ENCODE peak calls at places on chromosomes 13 and 19, in eight cellular contexts. O, P, N, D, G, H, I and E are unnamed samples.

GRCh38 chr13:61144834-61145593 is 270.6 kb downstream of the PCDH20 start:
- DNase-seq in G (no peak), P (no peak), D (no peak), O (no peak), I (no peak), H (no peak), N (no peak), E (no peak)

GRCh38 chr13:90576067-90576466 is 771.4 kb upstream of the MIR17HG start:
- DNase-seq in O (no peak), N (no peak), G (no peak), D (no peak), P (no peak), H (no peak), I (no peak), E (no peak)

GRCh38 chr13:59861676-59862075 is 302.1 kb downstream of the DIAPH3 start:
- DNase-seq in G (no peak), O (no peak), H (no peak), I (no peak), D (no peak), N (no peak), P (no peak), E (no peak)

GRCh38 chr19:39297931-39298634 is 1.9 kb downstream of the IFNL1 start:
- DNase-seq in I (peak), N (no peak), D (no peak), H (no peak), O (no peak), G (no peak), P (peak), E (no peak)

GRCh38 chr13:43095771-43096719 is 72.7 kb downstream of the DNAJC15 start:
- DNase-seq in N (no peak), P (no peak), O (no peak), G (no peak), D (no peak), H (no peak), I (no peak), E (no peak)

GRCh38 chr19:4403005-4403761 is 743 bp downstream of the CHAF1A start:
- DNase-seq in N (no peak), I (peak), P (no peak), D (peak), H (peak), G (no peak), O (no peak), E (no peak)

GRCh38 chr13:19181621-19182485 is at the start of gene TUBA3C:
- DNase-seq in H (no peak), N (no peak), P (peak), O (no peak), D (no peak), G (no peak), I (no peak), E (no peak)

GRCh38 chr13:113976711-113977684 is 3.1 kb upstream of the C13orf46 start:
- DNase-seq in P (no peak), D (no peak), N (no peak), O (no peak), G (no peak), H (no peak), I (no peak), E (no peak)

GRCh38 chr13:43023244-43023931 is at the start of gene DNAJC15:
- DNase-seq in G (peak), O (peak), D (peak), N (no peak), P (peak), H (peak), I (peak), E (peak)

GRCh38 chr19:38206928-38207327 is 17.1 kb downstream of the DPF1 start:
- DNase-seq in O (no peak), I (no peak), N (no peak), P (no peak), H (no peak), G (no peak), D (no peak), E (no peak)

GRCh38 chr13:41470187-41470586 is 12.8 kb downstream of the RGCC start:
- DNase-seq in I (peak), O (no peak), P (no peak), N (no peak), H (no peak), D (no peak), G (peak), E (no peak)

GRCh38 chr19:51564791-51565190 is 6.3 kb upstream of the ZNF175 start:
- DNase-seq in O (no peak), I (no peak), H (peak), D (no peak), N (no peak), G (no peak), P (no peak), E (no peak)

GRCh38 chr13:112850273-112850672 is 118.7 kb upstream of the MCF2L start:
- DNase-seq in G (no peak), H (no peak), O (no peak), N (no peak), D (no peak), P (no peak), I (no peak), E (no peak)

GRCh38 chr13:110458017-110458416 is 103.5 kb downstream of the RAB20 start:
- DNase-seq in G (no peak), H (no peak), O (no peak), P (no peak), N (no peak), I (no peak), D (no peak), E (no peak)

GRCh38 chr19:14147797-14148605 is 11.6 kb upstream of the ASF1B start:
- DNase-seq in N (peak), H (peak), P (peak), G (no peak), O (peak), I (peak), D (peak), E (no peak)

GRCh38 chr19:33302974-33303790 is 848 bp upstream of the CEBPA start:
- DNase-seq in G (no peak), D (peak), I (no peak), H (peak), N (no peak), O (no peak), P (no peak), E (no peak)

GRCh38 chr13:78398743-78399410 is 204.5 kb downstream of the POU4F1 start:
- DNase-seq in N (no peak), H (no peak), O (no peak), D (no peak), I (no peak), G (no peak), P (no peak), E (no peak)

GRCh38 chr19:54002495-54003315 is 11.3 kb downstream of the CACNG6 start:
- DNase-seq in N (no peak), O (no peak), D (no peak), I (no peak), H (no peak), G (no peak), P (no peak), E (no peak)

GRCh38 chr13:45108716-45109706 is 11.3 kb upstream of the GTF2F2 start:
- DNase-seq in I (peak), N (no peak), G (no peak), H (peak), O (no peak), P (peak), D (no peak), E (no peak)

GRCh38 chr13:63198076-63198475 is 1782.4 kb upstream of the PCDH20 start:
- DNase-seq in P (no peak), H (no peak), D (no peak), O (no peak), I (no peak), G (no peak), N (peak), E (peak)

GRCh38 chr13:46386426-46386995 is 541 bp downstream of the RUBCNL start:
- DNase-seq in N (no peak), G (no peak), O (no peak), I (no peak), H (peak), D (no peak), P (no peak), E (no peak)

GRCh38 chr19:55471266-55471665 is 5.2 kb upstream of the ZNF628 start:
- DNase-seq in P (no peak), I (no peak), H (no peak), D (no peak), G (no peak), N (no peak), O (no peak), E (no peak)

GRCh38 chr19:18995804-18996241 is 37.5 kb downstream of the SUGP2 start:
- DNase-seq in N (no peak), I (peak), G (no peak), D (peak), P (no peak), H (peak), O (no peak), E (peak)

GRCh38 chr19:575527-576506 is 3.4 kb downstream of the BSG start:
- DNase-seq in D (peak), P (no peak), I (no peak), H (peak), O (no peak), G (no peak), N (no peak), E (no peak)

GRCh38 chr19:8451885-8452284 is 7.1 kb downstream of the HNRNPM start:
- DNase-seq in N (no peak), G (no peak), O (no peak), D (no peak), P (no peak), H (no peak), I (no peak), E (no peak)

GRCh38 chr13:98826156-98826555 is 73.7 kb upstream of the SLC15A1 start:
- DNase-seq in O (no peak), N (no peak), H (no peak), D (no peak), I (no peak), P (no peak), G (no peak), E (no peak)

GRCh38 chr13:95075506-95075905 is 225.7 kb downstream of the ABCC4 start:
- DNase-seq in I (no peak), O (no peak), P (no peak), D (no peak), G (no peak), H (no peak), N (no peak), E (no peak)

GRCh38 chr13:48505597-48506091 is 27.2 kb downstream of the RCBTB2 start:
- DNase-seq in O (peak), D (peak), N (no peak), P (peak), G (no peak), I (peak), H (no peak), E (no peak)

GRCh38 chr19:38252935-38253691 is 3.1 kb downstream of the PPP1R14A start:
- DNase-seq in H (no peak), N (no peak), G (no peak), O (no peak), I (no peak), P (no peak), D (peak), E (no peak)